ENCODE peak calls at places on chromosome 14, in four cellular contexts. B is breast epithelium, A is astrocyte of the spinal cord, Y is tibial nerve. P is an unnamed sample.

GRCh38 chr14:54500744-54501143 is 9.0 kb upstream of the CGRRF1 start:
- DNase-seq in B (no peak), Y (no peak), A (no peak), P (no peak)

GRCh38 chr14:103356151-103356766 is 22.2 kb downstream of the EIF5 start:
- DNase-seq in Y (no peak), A (no peak), B (no peak), P (no peak)

GRCh38 chr14:68365228-68365627 is 427.6 kb downstream of the ZFP36L1 start:
- DNase-seq in A (peak), Y (no peak), B (no peak), P (no peak)

GRCh38 chr14:29463727-29464370 is 463.8 kb downstream of the PRKD1 start:
- DNase-seq in B (no peak), A (peak), Y (no peak), P (no peak)

GRCh38 chr14:105484069-105484996 is 2.4 kb upstream of the CRIP1 start:
- DNase-seq in B (no peak), Y (no peak), A (no peak), P (no peak)

GRCh38 chr14:105508069-105508468 is 17.0 kb downstream of the TEDC1 start:
- DNase-seq in Y (no peak), B (no peak), A (no peak), P (peak)

GRCh38 chr14:36519431-36520321 is at the start of gene NKX2-1:
- DNase-seq in A (no peak), Y (no peak), B (no peak), P (no peak)

GRCh38 chr14:51957950-51958349 is 31.4 kb upstream of the RTRAF start:
- DNase-seq in B (no peak), Y (no peak), A (peak), P (no peak)

GRCh38 chr14:91063119-91063518 is 2.7 kb upstream of the RPS6KA5 start:
- DNase-seq in B (no peak), A (no peak), Y (no peak), P (no peak)

GRCh38 chr14:32698831-32699230 is 239.8 kb upstream of the NPAS3 start:
- DNase-seq in Y (no peak), A (peak), B (no peak), P (no peak)

GRCh38 chr14:53338192-53338591 is 185.1 kb upstream of the DDHD1 start:
- DNase-seq in Y (no peak), B (no peak), A (peak), P (no peak)

GRCh38 chr14:99395904-99396530 is 84.6 kb downstream of the SETD3 start:
- DNase-seq in A (peak), B (no peak), Y (no peak), P (no peak)

GRCh38 chr14:104895786-104896642 is 28.7 kb upstream of the PLD4 start:
- DNase-seq in A (no peak), B (no peak), Y (no peak), P (no peak)

GRCh38 chr14:72523397-72524157 is 370.3 kb downstream of the DPF3 start:
- DNase-seq in B (no peak), A (no peak), Y (no peak), P (no peak)

GRCh38 chr14:93150227-93151206 is 34.2 kb downstream of the MOAP1 start:
- DNase-seq in A (no peak), Y (no peak), B (no peak), P (no peak)

GRCh38 chr14:74654931-74655330 is 42.9 kb upstream of the LTBP2 start:
- DNase-seq in Y (no peak), A (no peak), B (no peak), P (no peak)

GRCh38 chr14:74650927-74651686 is 39.1 kb upstream of the LTBP2 start:
- DNase-seq in Y (no peak), A (no peak), B (no peak), P (no peak)

GRCh38 chr14:74655597-74656389 is 43.8 kb upstream of the LTBP2 start:
- DNase-seq in Y (no peak), B (no peak), A (peak), P (no peak)

GRCh38 chr14:74652541-74652940 is 40.5 kb upstream of the LTBP2 start:
- DNase-seq in Y (no peak), B (no peak), A (no peak), P (no peak)

DNA sequence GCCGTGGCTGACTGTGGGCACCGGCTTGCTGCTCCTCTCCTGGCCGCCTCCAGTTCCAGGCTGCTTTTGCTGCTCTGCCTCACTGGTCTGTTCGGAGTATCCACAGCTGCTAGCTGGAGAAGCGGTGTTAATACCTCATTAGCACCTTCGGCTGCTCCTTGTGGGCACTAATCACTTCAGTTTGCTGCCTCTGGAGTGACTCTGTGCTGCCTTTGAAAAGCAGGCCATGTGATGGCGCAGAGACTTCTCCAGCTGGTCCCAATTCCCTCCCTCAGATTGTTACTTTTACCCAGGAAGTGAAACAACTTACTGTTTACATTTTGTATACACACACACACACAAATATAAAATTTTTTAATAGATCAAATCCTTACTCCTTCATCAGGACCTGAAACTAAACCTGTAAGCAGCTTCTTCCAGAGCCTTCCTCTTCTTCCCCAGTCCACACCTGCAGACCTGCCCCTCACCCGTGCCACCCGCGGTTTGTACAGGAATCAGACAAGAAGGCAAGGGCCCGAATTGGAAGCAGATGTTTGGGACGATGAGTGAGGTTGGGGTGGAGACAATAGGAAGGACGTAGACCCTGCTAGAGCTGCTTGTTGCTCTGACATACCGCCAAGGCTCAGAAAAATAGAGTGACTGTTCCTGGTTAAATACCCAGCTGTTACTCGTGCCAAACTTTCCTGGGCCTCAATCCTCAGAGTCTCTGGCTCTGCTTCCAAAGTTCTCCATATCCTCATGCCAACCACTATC is 41.5 kb upstream of the LTBP2 start:
- DNase-seq in Y (no peak), A (no peak), B (no peak), P (no peak)
- TF ChIP-seq CTCF in Y (no peak), A (no peak), B (no peak), P (no peak)

DNA sequence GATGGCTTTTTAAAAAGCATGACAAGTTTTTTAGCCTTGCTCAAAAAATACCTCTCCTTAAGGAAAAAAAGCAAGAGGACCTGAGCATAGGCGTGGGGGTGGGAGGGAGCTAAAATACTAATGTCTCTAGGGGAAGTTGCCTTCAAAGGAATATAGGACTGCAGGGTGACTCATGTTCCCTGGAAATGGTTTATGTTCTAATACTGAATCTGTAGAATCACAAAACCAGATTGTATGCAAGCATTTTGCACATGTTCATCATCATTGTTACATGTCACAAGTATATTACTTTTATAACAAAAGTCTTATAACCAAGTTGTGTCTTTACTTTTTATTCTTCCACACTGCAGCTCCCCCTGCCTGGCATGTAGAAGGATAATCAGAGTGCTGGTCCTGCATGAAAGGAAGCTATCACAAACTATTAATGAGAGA is 36.6 kb downstream of the GPR135 start:
- DNase-seq in A (peak), Y (no peak), B (no peak), P (no peak)
- TF ChIP-seq CTCF in A (peak), Y (no peak), B (no peak), P (no peak)

DNA sequence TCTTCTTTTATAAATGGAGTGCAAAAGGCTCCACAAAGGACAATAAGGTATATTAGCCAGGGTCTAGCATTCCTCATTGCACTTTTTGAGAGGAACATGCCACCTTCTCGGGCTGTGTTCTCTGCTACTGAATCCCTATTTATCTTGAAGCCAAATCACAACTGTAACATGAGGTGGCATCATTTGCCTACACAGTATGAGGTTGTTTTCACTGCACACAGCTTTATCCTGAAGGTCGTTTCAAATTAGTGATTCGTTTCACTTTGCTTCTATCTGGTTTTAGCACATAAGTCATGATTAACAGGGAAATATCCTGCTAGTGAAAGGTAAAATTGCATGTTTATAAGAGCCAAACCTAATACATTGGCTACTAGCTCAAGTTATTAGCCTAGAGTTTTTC is 153.8 kb downstream of the SLC35F4 start:
- DNase-seq in B (no peak), Y (no peak), A (no peak), P (no peak)
- TF ChIP-seq CTCF in B (no peak), Y (no peak), A (no peak), P (no peak)

DNA sequence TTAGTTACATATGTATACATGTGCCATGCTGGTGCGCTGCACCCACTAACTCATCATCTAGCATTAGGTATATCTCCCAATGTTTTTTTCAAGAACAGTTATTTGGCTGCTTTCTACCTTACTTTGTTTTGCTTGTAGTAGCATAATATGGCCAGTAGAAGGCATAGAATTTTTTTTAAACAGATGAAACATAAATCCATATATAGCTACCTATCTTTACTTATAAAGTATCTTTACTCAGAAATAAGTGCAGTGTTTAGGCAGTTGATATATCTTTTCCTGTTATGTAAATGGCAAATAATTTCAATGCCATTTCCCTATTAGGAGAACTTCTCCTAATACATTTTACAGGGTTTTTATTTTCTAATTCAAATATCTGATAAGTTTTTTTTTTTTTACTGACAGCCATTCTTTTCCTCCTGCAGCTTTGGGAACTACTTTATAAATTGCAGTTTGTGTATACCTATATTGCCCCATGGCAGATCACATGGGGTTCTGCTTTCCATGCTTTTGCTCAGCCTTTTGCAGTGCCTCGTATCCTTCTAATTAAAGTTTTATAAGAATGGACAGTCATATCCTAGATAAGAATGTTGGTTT is 143.1 kb downstream of the PCNX1 start:
- DNase-seq in A (peak), B (no peak), Y (no peak), P (no peak)
- TF ChIP-seq CTCF in A (peak), B (peak), Y (no peak), P (no peak)